ENCODE peak calls at places on chromosomes 7 and 10, in four cellular contexts. H is HCEC 1CT, Y is GM23248, X is SHP77. R is an unnamed sample.

GRCh38 chr7:26458751-26459150 is 167.1 kb downstream of the SNX10 start:
- DNase-seq in H (no peak), Y (no peak), X (no peak), R (no peak)

GRCh38 chr7:50739744-50740455 is 42.8 kb downstream of the GRB10 start:
- DNase-seq in H (peak; percentile 3), Y (peak; percentile 38), X (peak; percentile 25), R (no peak)

GRCh38 chr10:12852732-12853131 is 148.8 kb downstream of the CCDC3 start:
- DNase-seq in H (no peak), Y (no peak), X (no peak), R (no peak)

GRCh38 chr7:25216837-25217236 is 11.4 kb downstream of the NPVF start:
- DNase-seq in H (peak; percentile 44), Y (peak; percentile 38), X (peak; percentile 53), R (peak; percentile 52)

GRCh38 chr7:132997505-132997904 is 84.4 kb downstream of the CHCHD3 start:
- DNase-seq in H (no peak), Y (no peak), X (no peak), R (no peak)

GRCh38 chr10:66629976-66630375 is 295.9 kb upstream of the LRRTM3 start:
- DNase-seq in H (no peak), Y (no peak), X (no peak), R (no peak)

GRCh38 chr10:35643976-35644799 is 2.1 kb upstream of the FZD8 start:
- DNase-seq in H (no peak), Y (peak; percentile 50), X (no peak), R (no peak)

GRCh38 chr7:91212592-91212991 is 51.6 kb upstream of the FZD1 start:
- DNase-seq in H (no peak), Y (peak; percentile 55), X (no peak), R (no peak)

GRCh38 chr7:41787951-41788350 is 85.1 kb upstream of the INHBA start:
- DNase-seq in H (no peak), Y (peak; percentile 14), X (no peak), R (no peak)